ENCODE peak calls at places on chromosomes 4 and X, in four cellular contexts. Y is lung, H is stomach, Z is MM.1S. M is an unnamed sample.

GRCh38 chrX:11728556-11728955 is 29.5 kb upstream of the MSL3 start:
- DNase-seq in Z (no peak), H (no peak), Y (no peak), M (no peak)

GRCh38 chr4:10074767-10075105 is 41.9 kb downstream of the WDR1 start:
- DNase-seq in Y (no peak), H (peak), Z (no peak), M (no peak)

GRCh38 chr4:168129802-168130201 is 37.5 kb downstream of the ANXA10 start:
- DNase-seq in Y (no peak), H (no peak), Z (no peak), M (no peak)

GRCh38 chr4:120001850-120002249 is 64.8 kb downstream of the MAD2L1 start:
- DNase-seq in H (no peak), Y (no peak), Z (no peak), M (no peak)

GRCh38 chr4:47741200-47741599 is 96.7 kb downstream of the CORIN start:
- DNase-seq in H (no peak), Y (no peak), Z (no peak), M (no peak)

GRCh38 chrX:18995216-18995615 is 11.3 kb upstream of the PHKA2 start:
- DNase-seq in Z (no peak), H (no peak), Y (no peak), M (no peak)

GRCh38 chr4:26082565-26082964 is 168.5 kb downstream of the SMIM20 start:
- DNase-seq in H (no peak), Z (no peak), Y (no peak), M (no peak)

GRCh38 chr4:169506903-169507302 is 105.5 kb downstream of the NEK1 start:
- DNase-seq in Y (no peak), Z (no peak), H (no peak), M (no peak)

GRCh38 chr4:80058740-80059139 is 14.3 kb downstream of the ANTXR2 start:
- DNase-seq in Z (peak), H (no peak), Y (no peak), M (peak)

GRCh38 chrX:145190801-145191389 is 56.4 kb upstream of the SPANXN1 start:
- DNase-seq in Z (no peak), H (no peak), Y (no peak), M (no peak)

GRCh38 chrX:413322-414201 is 26.9 kb upstream of the PPP2R3B start:
- DNase-seq in Z (no peak), H (no peak), Y (no peak), M (no peak)

GRCh38 chrX:54825716-54826428 is 18.3 kb downstream of the MAGED2 start:
- DNase-seq in Z (peak), Y (no peak), H (no peak), M (no peak)

GRCh38 chr4:148171596-148171995 is 270.6 kb downstream of the NR3C2 start:
- DNase-seq in Y (no peak), H (no peak), Z (no peak), M (no peak)

GRCh38 chr4:155929833-155930232 is 23.8 kb downstream of the CTSO start:
- DNase-seq in H (no peak), Y (no peak), Z (no peak), M (no peak)

GRCh38 chr4:82462415-82462831 is 32.0 kb downstream of the ENOPH1 start:
- DNase-seq in Z (peak), H (peak), Y (peak), M (peak)

GRCh38 chrX:48891402-48892288 is 5.9 kb downstream of the TIMM17B start:
- DNase-seq in H (peak), Y (peak), Z (peak), M (peak)

GRCh38 chr4:138051157-138051556 is 191.0 kb downstream of the SLC7A11 start:
- DNase-seq in Y (no peak), H (no peak), Z (no peak), M (no peak)

GRCh38 chr4:14180983-14181601 is 553.6 kb upstream of the BOD1L1 start:
- DNase-seq in Z (no peak), Y (no peak), H (peak), M (no peak)

GRCh38 chrX:21529771-21530170 is 128.4 kb downstream of the KLHL34 start:
- DNase-seq in Z (no peak), Y (no peak), H (no peak), M (no peak)

GRCh38 chr4:34720563-34720962 is 1523.8 kb downstream of the ARAP2 start:
- DNase-seq in Y (no peak), H (no peak), Z (peak), M (no peak)

GRCh38 chr4:61068745-61069144 is 131.4 kb upstream of the ADGRL3 start:
- DNase-seq in Z (no peak), Y (no peak), H (no peak), M (no peak)

GRCh38 chrX:119127643-119128042 is at the start of gene KIAA1210:
- DNase-seq in Y (no peak), H (no peak), Z (no peak), M (no peak)
- H3K4me3 ChIP-seq in Y (no peak), H (no peak), Z (no peak), M (no peak)

DNA sequence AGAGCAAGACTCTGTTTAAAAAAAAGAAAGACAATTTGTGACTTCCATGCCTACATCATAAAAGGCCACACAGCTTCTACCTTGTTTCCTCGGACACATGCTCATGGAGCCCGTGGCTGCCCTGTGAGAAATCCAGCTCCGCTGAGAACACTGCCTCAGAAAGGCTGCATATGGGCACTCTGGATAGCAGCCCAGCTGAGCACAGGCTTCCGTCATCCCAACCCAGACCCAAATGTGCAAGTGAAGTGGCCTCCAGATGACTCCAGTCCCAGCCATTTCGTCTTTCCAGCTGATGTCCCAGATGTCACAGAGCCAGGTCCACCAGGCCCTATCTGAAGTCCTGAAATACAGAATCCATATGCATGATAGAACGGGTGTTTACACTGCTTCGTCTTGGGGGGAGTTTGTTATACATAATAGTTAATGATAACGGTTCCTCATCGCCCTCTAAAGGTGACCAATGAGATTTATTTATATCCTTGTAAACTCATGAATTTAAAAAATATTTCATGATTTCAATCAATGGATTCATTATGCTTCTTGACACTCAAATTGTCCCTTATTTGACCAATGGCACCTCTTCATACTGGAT is 72.7 kb upstream of the TRIM2 start:
- DNase-seq in Y (no peak), Z (no peak), H (no peak), M (no peak)
- TF ChIP-seq CTCF in Y (no peak), Z (peak), H (no peak), M (no peak)

GRCh38 chrX:107448625-107449468 is 605 bp upstream of the FRMPD3 start:
- DNase-seq in Y (no peak), Z (peak), H (no peak), M (no peak)
- H3K4me3 ChIP-seq in Y (no peak), Z (peak), H (peak), M (peak)

GRCh38 chr4:41539711-41540110 is 1.8 kb downstream of the LIMCH1 start:
- DNase-seq in Y (no peak), Z (no peak), H (no peak), M (no peak)

GRCh38 chr4:41545238-41545637 is 7.3 kb downstream of the LIMCH1 start:
- DNase-seq in Y (no peak), Z (no peak), H (no peak), M (no peak)

GRCh38 chr4:41540687-41541086 is 2.7 kb downstream of the LIMCH1 start:
- DNase-seq in Y (no peak), H (no peak), Z (no peak), M (no peak)

GRCh38 chr4:41541697-41542096 is 3.7 kb downstream of the LIMCH1 start:
- DNase-seq in Y (no peak), Z (no peak), H (no peak), M (no peak)

DNA sequence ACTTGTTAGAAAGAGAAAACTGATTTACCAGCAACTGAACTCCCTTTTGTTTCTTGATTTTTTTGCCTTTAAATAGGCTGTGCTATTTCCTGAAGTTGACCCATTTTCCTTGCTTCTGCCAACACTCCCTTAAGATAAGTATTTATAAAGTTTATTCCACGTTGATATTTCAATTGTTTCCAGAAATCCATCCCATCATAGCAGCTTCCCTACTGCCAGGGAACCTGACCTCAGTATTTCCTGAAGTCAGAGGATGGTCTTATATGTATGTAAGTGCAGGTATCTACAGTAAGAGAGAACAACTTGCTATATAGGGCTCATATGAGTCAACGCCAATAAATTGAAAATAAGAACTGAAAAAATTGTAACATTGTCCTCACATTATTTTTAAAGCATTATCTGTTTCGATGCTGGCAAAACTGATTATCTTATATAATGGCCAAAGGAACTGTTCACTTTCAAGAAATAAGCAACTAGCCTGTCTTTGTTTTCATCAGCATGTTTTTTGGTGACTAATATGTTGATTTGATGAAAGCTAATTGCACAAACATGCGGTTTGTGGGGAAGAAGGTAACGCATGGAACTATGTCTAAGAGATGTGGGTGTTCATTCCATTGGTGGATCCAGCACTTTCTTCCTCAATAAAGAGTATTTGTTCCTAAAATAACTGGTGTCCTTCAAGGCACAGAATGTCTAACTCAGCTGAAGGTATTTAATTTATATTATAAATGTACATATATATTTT is 4.7 kb downstream of the LIMCH1 start:
- DNase-seq in H (no peak), Y (no peak), Z (no peak), M (no peak)
- TF ChIP-seq CTCF in H (no peak), Y (no peak), Z (no peak), M (no peak)